ENCODE peak calls at places on chromosomes 2 and 18, in eight cellular contexts. S, U, Y, H, O, Q, A and L are unnamed samples.

GRCh38 chr2:239593965-239594771 is 193.3 kb upstream of the HDAC4 start:
- DNase-seq in H (no peak), O (no peak), S (no peak), Y (peak; percentile 41), U (no peak), A (no peak), Q (no peak), L (no peak)

GRCh38 chr2:166314022-166314759 is 61.6 kb downstream of the SCN9A start:
- DNase-seq in A (no peak), U (peak; percentile 94), Y (no peak), H (peak; percentile 92), O (peak; percentile 92), Q (peak; percentile 83), S (no peak), L (peak; percentile 35)

GRCh38 chr2:27236136-27236535 is 19.0 kb downstream of the CAD start:
- DNase-seq in H (no peak), S (no peak), Q (no peak), O (no peak), U (no peak), A (no peak), Y (no peak), L (no peak)

GRCh38 chr2:101038455-101039255 is 36.6 kb downstream of the RPL31 start:
- DNase-seq in Y (no peak), Q (peak; percentile 35), H (peak; percentile 42), A (no peak), S (no peak), U (peak; percentile 17), O (peak; percentile 19), L (no peak)

GRCh38 chr2:70132244-70133126 is 45.2 kb downstream of the PCBP1 start:
- DNase-seq in S (peak; percentile 54), A (no peak), Q (peak; percentile 85), U (peak; percentile 76), Y (no peak), O (peak; percentile 76), H (peak; percentile 44), L (peak; percentile 52)

GRCh38 chr18:48896875-48897511 is 53.8 kb downstream of the SMAD7 start:
- DNase-seq in S (peak; percentile 75), U (peak; percentile 28), A (no peak), O (peak; percentile 67), Q (peak; percentile 40), Y (no peak), H (no peak), L (no peak)

GRCh38 chr18:60446821-60447220 is 74.2 kb upstream of the MC4R start:
- DNase-seq in Q (peak; percentile 60), H (no peak), A (no peak), Y (no peak), S (no peak), U (peak; percentile 40), O (no peak), L (no peak)

GRCh38 chr18:54390838-54391237 is 33.1 kb downstream of the C18orf54 start:
- DNase-seq in U (no peak), O (no peak), S (no peak), Q (peak; percentile 12), Y (no peak), H (no peak), A (no peak), L (no peak)

GRCh38 chr18:22309191-22309590 is 108.5 kb downstream of the CTAGE1 start:
- DNase-seq in H (peak; percentile 43), Y (no peak), A (no peak), S (no peak), Q (peak; percentile 63), U (peak; percentile 47), O (peak; percentile 73), L (no peak)

GRCh38 chr2:120879401-120880295 is 144.0 kb downstream of the GLI2 start:
- DNase-seq in H (no peak), U (no peak), O (no peak), S (no peak), Q (no peak), A (no peak), Y (no peak), L (peak; percentile 62)

GRCh38 chr18:66722671-66723070 is 118.8 kb upstream of the CDH19 start:
- DNase-seq in H (no peak), U (no peak), Q (no peak), O (no peak), Y (no peak), A (no peak), S (no peak), L (no peak)

GRCh38 chr18:23238651-23239349 is 103.5 kb downstream of the CABLES1 start:
- DNase-seq in S (no peak), Q (peak; percentile 65), U (peak; percentile 23), H (no peak), O (no peak), Y (no peak), A (no peak), L (peak; percentile 54)

GRCh38 chr2:58532641-58533040 is 291.5 kb upstream of the FANCL start:
- DNase-seq in Y (no peak), O (no peak), A (no peak), U (no peak), Q (no peak), S (no peak), H (peak; percentile 26), L (no peak)

GRCh38 chr18:13267517-13267916 is 49.0 kb downstream of the LDLRAD4 start:
- DNase-seq in A (no peak), Q (no peak), H (no peak), Y (peak; percentile 39), S (no peak), U (no peak), O (no peak), L (peak; percentile 37)

GRCh38 chr2:12352891-12353290 is 363.8 kb upstream of the TRIB2 start:
- DNase-seq in S (no peak), A (no peak), O (no peak), Q (no peak), Y (no peak), U (peak; percentile 69), H (no peak), L (no peak)